ENCODE peak calls at places on chromosome 5, in six cellular contexts. One of them, this sample, is unnamed.

GRCh38 chr5:157203417-157203816 is 22.8 kb downstream of the ITK start:
- DNase-seq in endothelial cell of umbilical vein: no peak
- DNase-seq in GM12878: no peak
- DNase-seq in A549: no peak
- DNase-seq in HepG2: no peak
- DNase-seq in K562: no peak
- DNase-seq in this sample: no peak

GRCh38 chr5:181129601-181130000 is 1.4 kb downstream of the OR2V1 start:
- DNase-seq in K562: no peak
- DNase-seq in HepG2: no peak
- DNase-seq in A549: no peak
- DNase-seq in GM12878: no peak
- DNase-seq in endothelial cell of umbilical vein: no peak
- DNase-seq in this sample: no peak

GRCh38 chr5:159331099-159331973 is 1.0 kb upstream of the IL12B start:
- DNase-seq in GM12878: no peak
- DNase-seq in HepG2: no peak
- DNase-seq in endothelial cell of umbilical vein: peak
- DNase-seq in A549: peak
- DNase-seq in K562: peak
- DNase-seq in this sample: peak

GRCh38 chr5:25345240-25345771 is 700.5 kb upstream of the CDH10 start:
- DNase-seq in K562: no peak
- DNase-seq in A549: no peak
- DNase-seq in GM12878: no peak
- DNase-seq in endothelial cell of umbilical vein: no peak
- DNase-seq in HepG2: no peak
- DNase-seq in this sample: no peak

GRCh38 chr5:93677344-93678021 is 63.9 kb downstream of the POU5F2 start:
- DNase-seq in A549: no peak
- DNase-seq in K562: no peak
- DNase-seq in GM12878: no peak
- DNase-seq in HepG2: peak
- DNase-seq in endothelial cell of umbilical vein: peak
- DNase-seq in this sample: no peak

GRCh38 chr5:66960373-66961137 is 236.0 kb downstream of the CD180 start:
- DNase-seq in A549: peak
- DNase-seq in K562: no peak
- DNase-seq in HepG2: peak
- DNase-seq in endothelial cell of umbilical vein: no peak
- DNase-seq in GM12878: no peak
- DNase-seq in this sample: no peak

GRCh38 chr5:124371121-124371706 is 375.2 kb downstream of the ZNF608 start:
- DNase-seq in K562: no peak
- DNase-seq in endothelial cell of umbilical vein: no peak
- DNase-seq in GM12878: no peak
- DNase-seq in A549: no peak
- DNase-seq in HepG2: no peak
- DNase-seq in this sample: no peak

GRCh38 chr5:11104543-11105151 is 343.6 kb upstream of the DAP start:
- DNase-seq in K562: no peak
- DNase-seq in GM12878: no peak
- DNase-seq in endothelial cell of umbilical vein: no peak
- DNase-seq in HepG2: no peak
- DNase-seq in A549: no peak
- DNase-seq in this sample: no peak

GRCh38 chr5:53560028-53560427 is 411 bp upstream of the NDUFS4 start:
- DNase-seq in endothelial cell of umbilical vein: no peak
- DNase-seq in A549: no peak
- DNase-seq in HepG2: no peak
- DNase-seq in K562: no peak
- DNase-seq in GM12878: peak
- DNase-seq in this sample: no peak

GRCh38 chr5:78076351-78076750 is 218.1 kb downstream of the AP3B1 start:
- DNase-seq in GM12878: no peak
- DNase-seq in K562: peak
- DNase-seq in endothelial cell of umbilical vein: peak
- DNase-seq in HepG2: no peak
- DNase-seq in A549: no peak
- DNase-seq in this sample: no peak

GRCh38 chr5:125310749-125311148 is 564.3 kb upstream of the ZNF608 start:
- DNase-seq in HepG2: no peak
- DNase-seq in A549: no peak
- DNase-seq in endothelial cell of umbilical vein: peak
- DNase-seq in GM12878: no peak
- DNase-seq in K562: no peak
- DNase-seq in this sample: no peak

GRCh38 chr5:66661149-66661548 is 65.0 kb downstream of the MAST4 start:
- DNase-seq in HepG2: no peak
- DNase-seq in endothelial cell of umbilical vein: no peak
- DNase-seq in A549: no peak
- DNase-seq in GM12878: no peak
- DNase-seq in K562: no peak
- DNase-seq in this sample: no peak

GRCh38 chr5:140311011-140311467 is 8.1 kb upstream of the PFDN1 start:
- DNase-seq in endothelial cell of umbilical vein: peak
- DNase-seq in A549: peak
- DNase-seq in HepG2: peak
- DNase-seq in GM12878: no peak
- DNase-seq in K562: peak
- DNase-seq in this sample: no peak

GRCh38 chr5:98771389-98772109 is 1.9 kb upstream of the RGMB start:
- DNase-seq in GM12878: peak
- DNase-seq in endothelial cell of umbilical vein: peak
- DNase-seq in A549: peak
- DNase-seq in HepG2: peak
- DNase-seq in K562: peak
- DNase-seq in this sample: peak

GRCh38 chr5:171312129-171312819 is 3.2 kb downstream of the TLX3 start:
- DNase-seq in GM12878: no peak
- DNase-seq in K562: no peak
- DNase-seq in endothelial cell of umbilical vein: no peak
- DNase-seq in A549: no peak
- DNase-seq in HepG2: no peak
- DNase-seq in this sample: no peak

GRCh38 chr5:149219584-149219983 is 52.1 kb upstream of the AFAP1L1 start:
- DNase-seq in HepG2: peak
- DNase-seq in endothelial cell of umbilical vein: no peak
- DNase-seq in A549: no peak
- DNase-seq in K562: no peak
- DNase-seq in GM12878: no peak
- DNase-seq in this sample: no peak

GRCh38 chr5:55176176-55176818 is 3.3 kb upstream of the CDC20B start:
- DNase-seq in A549: peak
- DNase-seq in endothelial cell of umbilical vein: peak
- DNase-seq in K562: peak
- DNase-seq in HepG2: peak
- DNase-seq in GM12878: no peak
- DNase-seq in this sample: peak

GRCh38 chr5:66892715-66893114 is 296.5 kb downstream of the MAST4 start:
- DNase-seq in endothelial cell of umbilical vein: no peak
- DNase-seq in A549: no peak
- DNase-seq in HepG2: no peak
- DNase-seq in GM12878: no peak
- DNase-seq in K562: no peak
- DNase-seq in this sample: no peak

DNA sequence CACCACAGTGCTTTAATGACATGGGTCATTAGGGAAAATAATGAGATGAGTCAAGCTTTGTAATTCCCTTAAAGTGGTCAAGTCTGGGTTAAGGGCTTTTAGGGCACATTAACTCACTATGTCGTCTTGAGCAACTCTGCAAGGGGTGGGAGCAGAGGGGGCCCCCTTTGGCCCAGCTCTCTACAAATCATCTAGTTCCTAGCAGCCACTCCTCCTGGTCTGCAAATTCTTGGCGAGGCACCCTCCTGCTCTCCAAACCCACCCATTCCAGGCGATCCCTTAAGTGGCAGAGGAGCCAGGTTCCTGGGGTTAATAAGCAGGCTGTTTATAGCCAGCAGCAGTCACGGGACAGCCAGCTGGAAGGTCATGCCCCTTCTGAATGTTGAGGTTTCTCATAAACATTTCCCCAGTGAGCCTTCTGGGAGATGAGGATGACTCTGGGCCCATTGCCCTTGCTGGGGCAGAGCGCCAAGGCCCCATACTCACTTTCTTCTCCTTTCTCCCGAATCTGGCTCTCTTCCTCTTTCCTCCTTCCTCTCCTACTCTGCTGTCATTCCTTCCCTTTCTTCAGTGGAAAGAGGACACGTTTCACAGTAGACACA is 14.3 kb upstream of the GPX3 start:
- DNase-seq in GM12878: no peak
- DNase-seq in endothelial cell of umbilical vein: peak
- DNase-seq in HepG2: no peak
- DNase-seq in A549: no peak
- DNase-seq in K562: no peak
- DNase-seq in this sample: no peak
- TF ChIP-seq MYC in GM12878: no peak
- TF ChIP-seq MYC in endothelial cell of umbilical vein: no peak
- TF ChIP-seq MYC in HepG2: no peak
- TF ChIP-seq MYC in A549: no peak
- TF ChIP-seq MYC in K562: no peak
- TF ChIP-seq MYC in this sample: no peak

DNA sequence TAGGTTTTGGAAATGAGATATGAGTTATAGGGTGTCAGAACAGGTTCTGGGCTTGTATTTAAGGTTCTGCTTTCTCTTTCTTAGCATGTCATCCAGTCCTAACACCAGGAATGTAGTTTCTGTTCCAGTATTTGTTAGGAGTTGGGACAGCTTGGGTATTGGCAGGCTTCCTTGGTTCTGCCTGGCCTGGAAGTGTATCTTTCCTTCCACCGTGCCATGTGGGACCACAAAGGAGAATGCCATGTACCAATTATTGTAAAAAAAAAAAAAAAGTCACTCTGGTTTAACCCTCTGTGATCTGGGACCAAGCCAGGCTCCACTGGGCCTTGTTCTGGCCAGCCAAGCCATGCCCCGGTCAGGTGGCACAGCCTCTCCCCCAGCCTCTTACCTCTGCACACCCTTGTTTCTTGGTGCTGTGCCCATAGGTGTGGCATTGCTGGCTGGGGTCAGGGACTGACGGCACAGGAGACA is 47.8 kb downstream of the ARHGAP26 start:
- DNase-seq in endothelial cell of umbilical vein: no peak
- DNase-seq in HepG2: no peak
- DNase-seq in K562: no peak
- DNase-seq in A549: no peak
- DNase-seq in GM12878: no peak
- DNase-seq in this sample: no peak
- TF ChIP-seq MYC in endothelial cell of umbilical vein: no peak
- TF ChIP-seq MYC in HepG2: no peak
- TF ChIP-seq MYC in K562: no peak
- TF ChIP-seq MYC in A549: no peak
- TF ChIP-seq MYC in GM12878: no peak
- TF ChIP-seq MYC in this sample: no peak

DNA sequence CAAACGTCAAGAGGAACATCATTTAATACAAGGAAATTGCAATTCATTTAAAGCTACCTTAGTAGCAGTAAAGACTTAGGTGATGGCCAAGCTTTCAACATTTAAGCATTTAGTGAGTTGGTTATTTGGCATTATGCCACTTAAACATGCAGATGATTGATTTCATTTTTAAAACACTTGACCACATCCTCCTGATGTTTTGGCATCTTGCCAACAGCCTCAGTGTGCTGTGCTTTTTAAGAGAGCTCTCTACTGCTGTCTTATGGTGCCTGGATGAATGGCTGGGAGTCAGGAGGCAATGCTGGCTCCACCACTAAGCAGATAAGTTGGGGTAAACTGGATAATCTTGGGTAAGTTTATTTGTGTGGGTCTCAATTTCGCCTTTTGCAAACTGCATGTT is 364.5 kb downstream of the MAN2A1 start:
- DNase-seq in HepG2: peak
- DNase-seq in K562: peak
- DNase-seq in A549: peak
- DNase-seq in endothelial cell of umbilical vein: peak
- DNase-seq in GM12878: peak
- DNase-seq in this sample: peak
- TF ChIP-seq MYC in HepG2: no peak
- TF ChIP-seq MYC in K562: no peak
- TF ChIP-seq MYC in A549: no peak
- TF ChIP-seq MYC in endothelial cell of umbilical vein: no peak
- TF ChIP-seq MYC in GM12878: no peak
- TF ChIP-seq MYC in this sample: no peak

GRCh38 chr5:120293796-120294195 is 170.3 kb upstream of the PRR16 start:
- DNase-seq in GM12878: no peak
- DNase-seq in A549: no peak
- DNase-seq in endothelial cell of umbilical vein: no peak
- DNase-seq in K562: no peak
- DNase-seq in HepG2: no peak
- DNase-seq in this sample: no peak

GRCh38 chr5:120297621-120298020 is 166.5 kb upstream of the PRR16 start:
- DNase-seq in HepG2: no peak
- DNase-seq in GM12878: no peak
- DNase-seq in endothelial cell of umbilical vein: no peak
- DNase-seq in A549: no peak
- DNase-seq in K562: no peak
- DNase-seq in this sample: no peak

GRCh38 chr5:120304653-120305052 is 159.4 kb upstream of the PRR16 start:
- DNase-seq in HepG2: no peak
- DNase-seq in GM12878: no peak
- DNase-seq in K562: no peak
- DNase-seq in A549: no peak
- DNase-seq in endothelial cell of umbilical vein: no peak
- DNase-seq in this sample: no peak

GRCh38 chr5:120298981-120299380 is 165.1 kb upstream of the PRR16 start:
- DNase-seq in A549: no peak
- DNase-seq in GM12878: no peak
- DNase-seq in K562: no peak
- DNase-seq in HepG2: no peak
- DNase-seq in endothelial cell of umbilical vein: no peak
- DNase-seq in this sample: no peak
- TF ChIP-seq MYC in A549: no peak
- TF ChIP-seq MYC in GM12878: no peak
- TF ChIP-seq MYC in K562: no peak
- TF ChIP-seq MYC in HepG2: no peak
- TF ChIP-seq MYC in endothelial cell of umbilical vein: no peak
- TF ChIP-seq MYC in this sample: no peak

GRCh38 chr5:112876362-112876761 is 15.3 kb downstream of the SRP19 start:
- DNase-seq in GM12878: no peak
- DNase-seq in K562: no peak
- DNase-seq in HepG2: no peak
- DNase-seq in A549: no peak
- DNase-seq in endothelial cell of umbilical vein: no peak
- DNase-seq in this sample: no peak

GRCh38 chr5:112885001-112885400 is 23.9 kb downstream of the SRP19 start:
- DNase-seq in K562: no peak
- DNase-seq in HepG2: no peak
- DNase-seq in endothelial cell of umbilical vein: no peak
- DNase-seq in GM12878: no peak
- DNase-seq in A549: no peak
- DNase-seq in this sample: no peak

GRCh38 chr5:112883192-112883591 is 22.1 kb downstream of the SRP19 start:
- DNase-seq in GM12878: no peak
- DNase-seq in A549: no peak
- DNase-seq in HepG2: no peak
- DNase-seq in K562: no peak
- DNase-seq in endothelial cell of umbilical vein: no peak
- DNase-seq in this sample: no peak

GRCh38 chr5:112878760-112879159 is 17.7 kb downstream of the SRP19 start:
- DNase-seq in endothelial cell of umbilical vein: peak
- DNase-seq in HepG2: no peak
- DNase-seq in K562: peak
- DNase-seq in A549: no peak
- DNase-seq in GM12878: no peak
- DNase-seq in this sample: no peak

GRCh38 chr5:112880219-112880964 is 19.3 kb downstream of the SRP19 start:
- DNase-seq in endothelial cell of umbilical vein: no peak
- DNase-seq in A549: no peak
- DNase-seq in HepG2: no peak
- DNase-seq in K562: no peak
- DNase-seq in GM12878: no peak
- DNase-seq in this sample: no peak
- TF ChIP-seq MYC in endothelial cell of umbilical vein: no peak
- TF ChIP-seq MYC in A549: no peak
- TF ChIP-seq MYC in HepG2: no peak
- TF ChIP-seq MYC in K562: no peak
- TF ChIP-seq MYC in GM12878: no peak
- TF ChIP-seq MYC in this sample: no peak

This sample was measured in NB4.